ENCODE peak calls at places on chromosomes 5 and 9, in nine cellular contexts. D, H, T, X, P, G, E, I and Z are unnamed samples.

GRCh38 chr9:99852617-99853016 is 30.9 kb downstream of the NR4A3 start:
- DNase-seq in T (no peak), G (no peak), P (no peak), I (no peak), H (no peak), X (no peak), E (no peak), D (no peak), Z (no peak)

GRCh38 chr5:73853091-73853490 is 227.1 kb downstream of the ARHGEF28 start:
- DNase-seq in D (peak), X (no peak), T (peak), I (no peak), G (no peak), H (no peak), E (no peak), P (no peak), Z (no peak)

GRCh38 chr5:56487528-56488115 is 254.5 kb upstream of the ANKRD55 start:
- DNase-seq in I (no peak), P (no peak), E (no peak), H (no peak), X (no peak), T (no peak), G (no peak), D (no peak), Z (no peak)

GRCh38 chr9:92992549-92992948 is 45.2 kb downstream of the FGD3 start:
- DNase-seq in H (peak), T (no peak), D (no peak), I (no peak), P (no peak), G (no peak), E (no peak), X (no peak), Z (no peak)

GRCh38 chr9:134782921-134783698 is 97.5 kb upstream of the FCN2 start:
- DNase-seq in P (no peak), D (no peak), G (no peak), E (no peak), H (no peak), X (no peak), T (no peak), I (peak), Z (no peak)

GRCh38 chr5:181008136-181008535 is 19.5 kb downstream of the BTNL3 start:
- DNase-seq in I (no peak), D (no peak), T (no peak), G (no peak), H (no peak), E (no peak), P (no peak), X (no peak), Z (no peak)

GRCh38 chr9:20914556-20914955 is 116.9 kb downstream of the HACD4 start:
- DNase-seq in T (no peak), D (no peak), G (no peak), P (no peak), X (no peak), H (no peak), E (no peak), I (no peak), Z (no peak)

GRCh38 chr9:111005711-111006482 is 32.4 kb downstream of the LPAR1 start:
- DNase-seq in I (no peak), D (no peak), P (no peak), E (no peak), X (no peak), G (no peak), T (no peak), H (no peak), Z (no peak)

GRCh38 chr9:121987312-121987711 is 105.8 kb downstream of the TTLL11 start:
- DNase-seq in T (no peak), H (no peak), I (no peak), D (no peak), P (no peak), X (no peak), E (no peak), G (no peak), Z (no peak)

GRCh38 chr9:70229026-70229425 is 29.8 kb upstream of the SMC5 start:
- DNase-seq in H (no peak), T (no peak), G (no peak), I (no peak), D (no peak), X (no peak), E (no peak), P (peak), Z (no peak)

GRCh38 chr5:60945760-60946253 is 802 bp downstream of the NDUFAF2 start:
- DNase-seq in D (peak), T (peak), X (peak), G (peak), P (peak), H (no peak), I (no peak), E (peak), Z (peak)

GRCh38 chr5:114360816-114361723 is 800 bp upstream of the KCNN2 start:
- DNase-seq in D (peak), P (peak), T (peak), X (peak), G (peak), H (no peak), E (no peak), I (no peak), Z (no peak)
- TF ChIP-seq CTCF in D (peak), P (no peak), T (no peak), X (no peak), G (peak), H (no peak), E (no peak), I (no peak), Z (no peak)

DNA sequence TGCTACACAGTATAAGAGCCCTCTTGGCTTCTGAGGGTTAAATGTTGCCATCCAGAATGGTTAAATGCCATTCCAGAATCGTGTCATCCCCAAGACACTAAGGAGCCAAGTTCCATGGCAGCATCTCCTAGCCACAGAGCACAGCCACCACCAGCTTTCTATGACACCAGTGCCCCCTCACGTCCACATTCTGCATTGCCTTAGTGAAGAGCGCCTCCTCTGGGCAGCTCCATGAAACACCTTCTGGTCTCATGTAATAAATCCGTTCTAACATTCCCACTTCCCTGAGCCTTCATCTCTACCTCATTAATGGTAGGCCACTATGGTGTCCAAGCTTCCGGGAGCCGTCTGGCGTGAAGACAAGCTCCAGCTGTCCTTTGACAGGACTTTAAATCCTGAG is 12.4 kb downstream of the CBY3 start:
- DNase-seq in P (peak), X (peak), G (no peak), H (no peak), E (no peak), I (peak), T (peak), D (peak), Z (no peak)
- TF ChIP-seq CTCF in P (peak), X (peak), G (peak), H (no peak), E (peak), I (peak), T (peak), D (peak), Z (no peak)

DNA sequence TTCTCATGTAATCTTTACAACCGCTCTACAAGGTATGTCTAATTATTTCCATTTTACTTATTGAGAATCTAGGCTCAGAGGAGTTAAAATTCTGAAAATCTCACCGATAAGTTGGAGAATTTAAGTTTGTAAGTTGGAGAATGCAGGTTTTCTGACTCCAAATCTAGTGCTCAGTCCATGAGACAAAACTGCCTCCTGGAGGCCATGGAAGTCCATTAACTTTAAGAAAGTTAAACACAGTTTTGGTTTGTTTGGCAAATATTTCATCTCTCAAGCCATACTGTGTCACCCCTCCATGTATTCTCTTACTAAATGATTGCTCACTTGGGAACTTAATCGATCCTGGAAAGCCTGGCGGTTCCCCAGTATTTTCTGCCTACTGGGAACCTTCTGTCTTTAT is 52.6 kb downstream of the INIP start:
- DNase-seq in X (no peak), I (no peak), G (no peak), H (no peak), E (no peak), T (no peak), D (no peak), P (no peak), Z (no peak)
- TF ChIP-seq CTCF in X (peak), I (no peak), G (no peak), H (no peak), E (no peak), T (peak), D (peak), P (peak), Z (no peak)

GRCh38 chr9:136345281-136346156 is 18.0 kb downstream of the DNLZ start:
- DNase-seq in D (peak), P (peak), E (peak), I (peak), T (peak), X (peak), G (peak), H (no peak), Z (no peak)
- TF ChIP-seq CTCF in D (peak), P (peak), E (no peak), I (peak), T (peak), X (peak), G (peak), H (no peak), Z (no peak)